ENCODE peak calls at places on chromosomes 1 and 21, in four cellular contexts. One of them, this sample, is unnamed.
A peak's percentile ranks its signal among the peaks of the same experiment; 100 is the strongest.

GRCh38 chr1:206930210-206930798 is 8.6 kb upstream of the FCMR start:
- DNase-seq in neuronal stem cell: no peak
- DNase-seq in IMR-90: no peak
- DNase-seq in mesendoderm: no peak
- DNase-seq in this sample: no peak

GRCh38 chr1:44803312-44804095 is 3.3 kb downstream of the PLK3 start:
- DNase-seq in mesendoderm: no peak
- DNase-seq in IMR-90: no peak
- DNase-seq in neuronal stem cell: no peak
- DNase-seq in this sample: no peak

GRCh38 chr1:179816196-179816960 is 61.2 kb downstream of the TOR1AIP2 start:
- DNase-seq in mesendoderm: no peak
- DNase-seq in IMR-90: peak; percentile 21
- DNase-seq in neuronal stem cell: no peak
- DNase-seq in this sample: no peak

GRCh38 chr1:107870691-107871090 is 94.3 kb downstream of the VAV3 start:
- DNase-seq in IMR-90: no peak
- DNase-seq in neuronal stem cell: no peak
- DNase-seq in mesendoderm: no peak
- DNase-seq in this sample: no peak

GRCh38 chr21:38352536-38353219 is 95.9 kb downstream of the KCNJ15 start:
- DNase-seq in IMR-90: peak; percentile 76
- DNase-seq in neuronal stem cell: peak; percentile 48
- DNase-seq in mesendoderm: peak; percentile 83
- DNase-seq in this sample: peak; percentile 71

GRCh38 chr1:38455829-38456563 is 403.6 kb downstream of the RRAGC start:
- DNase-seq in mesendoderm: no peak
- DNase-seq in IMR-90: no peak
- DNase-seq in neuronal stem cell: no peak
- DNase-seq in this sample: no peak

GRCh38 chr1:26410706-26411623 is at the start of gene LIN28A:
- DNase-seq in neuronal stem cell: no peak
- DNase-seq in IMR-90: no peak
- DNase-seq in mesendoderm: peak; percentile 48
- DNase-seq in this sample: no peak

GRCh38 chr1:1255078-1255477 is 8.6 kb upstream of the C1QTNF12 start:
- DNase-seq in mesendoderm: no peak
- DNase-seq in neuronal stem cell: no peak
- DNase-seq in IMR-90: no peak
- DNase-seq in this sample: no peak

GRCh38 chr1:156077430-156077760 is 4.9 kb downstream of the MEX3A start:
- DNase-seq in IMR-90: no peak
- DNase-seq in neuronal stem cell: no peak
- DNase-seq in mesendoderm: no peak
- DNase-seq in this sample: no peak

GRCh38 chr1:153122831-153123421 is 9.6 kb upstream of the SPRR2F start:
- DNase-seq in IMR-90: no peak
- DNase-seq in mesendoderm: peak; percentile 97
- DNase-seq in neuronal stem cell: peak; percentile 12
- DNase-seq in this sample: no peak

GRCh38 chr1:204649756-204650155 is 35.8 kb downstream of the LRRN2 start:
- DNase-seq in IMR-90: no peak
- DNase-seq in neuronal stem cell: no peak
- DNase-seq in mesendoderm: no peak
- DNase-seq in this sample: no peak

GRCh38 chr1:17839641-17840196 is 84.6 kb downstream of the ACTL8 start:
- DNase-seq in mesendoderm: no peak
- DNase-seq in IMR-90: no peak
- DNase-seq in neuronal stem cell: no peak
- DNase-seq in this sample: no peak

GRCh38 chr1:85580046-85580411 is 532 bp upstream of the CCN1 start:
- DNase-seq in IMR-90: peak; percentile 83
- DNase-seq in neuronal stem cell: no peak
- DNase-seq in mesendoderm: no peak
- DNase-seq in this sample: peak; percentile 76

GRCh38 chr1:244801246-244801645 is 34.2 kb upstream of the COX20 start:
- DNase-seq in IMR-90: peak; percentile 13
- DNase-seq in mesendoderm: peak; percentile 45
- DNase-seq in neuronal stem cell: no peak
- DNase-seq in this sample: peak; percentile 33

GRCh38 chr1:41681331-41682136 is 197.1 kb upstream of the EDN2 start:
- DNase-seq in mesendoderm: no peak
- DNase-seq in neuronal stem cell: no peak
- DNase-seq in IMR-90: peak; percentile 52
- DNase-seq in this sample: peak; percentile 71

GRCh38 chr1:183622884-183623785 is 12.4 kb downstream of the ARPC5 start:
- DNase-seq in neuronal stem cell: peak; percentile 31
- DNase-seq in mesendoderm: peak; percentile 76
- DNase-seq in IMR-90: peak; percentile 78
- DNase-seq in this sample: peak; percentile 64

GRCh38 chr1:54986025-54986424 is 5.6 kb downstream of the TMEM61 start:
- DNase-seq in IMR-90: no peak
- DNase-seq in mesendoderm: no peak
- DNase-seq in neuronal stem cell: no peak
- DNase-seq in this sample: no peak

GRCh38 chr1:94819945-94820746 is at the start of gene SLC44A3:
- DNase-seq in neuronal stem cell: peak; percentile 51
- DNase-seq in IMR-90: peak; percentile 24
- DNase-seq in mesendoderm: peak; percentile 72
- DNase-seq in this sample: peak; percentile 69

GRCh38 chr1:161260346-161260745 is 1.8 kb downstream of the PCP4L1 start:
- DNase-seq in IMR-90: no peak
- DNase-seq in neuronal stem cell: no peak
- DNase-seq in mesendoderm: no peak
- DNase-seq in this sample: no peak

GRCh38 chr1:38745476-38746410 is 113.8 kb downstream of the RRAGC start:
- DNase-seq in IMR-90: no peak
- DNase-seq in neuronal stem cell: no peak
- DNase-seq in mesendoderm: no peak
- DNase-seq in this sample: no peak

GRCh38 chr1:237470712-237471310 is 419.9 kb downstream of the ZP4 start:
- DNase-seq in mesendoderm: peak; percentile 28
- DNase-seq in IMR-90: no peak
- DNase-seq in neuronal stem cell: no peak
- DNase-seq in this sample: no peak

GRCh38 chr1:174191255-174191906 is 32.1 kb downstream of the RABGAP1L start:
- DNase-seq in mesendoderm: no peak
- DNase-seq in neuronal stem cell: no peak
- DNase-seq in IMR-90: peak; percentile 56
- DNase-seq in this sample: no peak

GRCh38 chr21:34311561-34312330 is 52.1 kb upstream of the KCNE2 start:
- DNase-seq in neuronal stem cell: no peak
- DNase-seq in mesendoderm: no peak
- DNase-seq in IMR-90: no peak
- DNase-seq in this sample: no peak

GRCh38 chr1:63454269-63454668 is 68.8 kb downstream of the ITGB3BP start:
- DNase-seq in neuronal stem cell: no peak
- DNase-seq in IMR-90: peak; percentile 43
- DNase-seq in mesendoderm: peak; percentile 33
- DNase-seq in this sample: peak; percentile 12

GRCh38 chr1:145992502-145992936 is 3.9 kb downstream of the TXNIP start:
- DNase-seq in neuronal stem cell: no peak
- DNase-seq in IMR-90: no peak
- DNase-seq in mesendoderm: no peak
- DNase-seq in this sample: no peak

GRCh38 chr1:39115271-39116110 is 89.0 kb upstream of the MACF1 start:
- DNase-seq in mesendoderm: no peak
- DNase-seq in neuronal stem cell: no peak
- DNase-seq in IMR-90: peak; percentile 88
- DNase-seq in this sample: peak; percentile 58

GRCh38 chr21:44918581-44919033 is 2.1 kb downstream of the ITGB2 start:
- DNase-seq in mesendoderm: peak; percentile 85
- DNase-seq in IMR-90: no peak
- DNase-seq in neuronal stem cell: no peak
- DNase-seq in this sample: peak; percentile 17

GRCh38 chr1:29062157-29062942 is 61.4 kb downstream of the TMEM200B start:
- DNase-seq in IMR-90: no peak
- DNase-seq in neuronal stem cell: no peak
- DNase-seq in mesendoderm: no peak
- DNase-seq in this sample: no peak

GRCh38 chr1:3644273-3644672 is 5.6 kb downstream of the WRAP73 start:
- DNase-seq in IMR-90: no peak
- DNase-seq in neuronal stem cell: no peak
- DNase-seq in mesendoderm: no peak
- DNase-seq in this sample: no peak

GRCh38 chr1:11350265-11350664 is 77.3 kb downstream of the UBIAD1 start:
- DNase-seq in neuronal stem cell: no peak
- DNase-seq in IMR-90: no peak
- DNase-seq in mesendoderm: no peak
- DNase-seq in this sample: no peak

GRCh38 chr1:107782192-107782845 is 182.7 kb downstream of the VAV3 start:
- DNase-seq in neuronal stem cell: peak; percentile 57
- DNase-seq in mesendoderm: peak; percentile 60
- DNase-seq in IMR-90: peak; percentile 53
- DNase-seq in this sample: peak; percentile 63

GRCh38 chr1:226994357-226995063 is 54.4 kb downstream of the COQ8A start:
- DNase-seq in IMR-90: no peak
- DNase-seq in neuronal stem cell: peak; percentile 20
- DNase-seq in mesendoderm: no peak
- DNase-seq in this sample: no peak

GRCh38 chr21:27423906-27424595 is 457.2 kb upstream of the ADAMTS5 start:
- DNase-seq in IMR-90: peak; percentile 69
- DNase-seq in mesendoderm: peak; percentile 96
- DNase-seq in neuronal stem cell: no peak
- DNase-seq in this sample: peak; percentile 37

GRCh38 chr1:47797555-47797954 is 199.6 kb downstream of the TRABD2B start:
- DNase-seq in IMR-90: no peak
- DNase-seq in mesendoderm: no peak
- DNase-seq in neuronal stem cell: no peak
- DNase-seq in this sample: no peak

GRCh38 chr1:172394167-172394751 is 26.2 kb upstream of the C1orf105 start:
- DNase-seq in mesendoderm: no peak
- DNase-seq in IMR-90: peak; percentile 22
- DNase-seq in neuronal stem cell: no peak
- DNase-seq in this sample: peak; percentile 58

DNA sequence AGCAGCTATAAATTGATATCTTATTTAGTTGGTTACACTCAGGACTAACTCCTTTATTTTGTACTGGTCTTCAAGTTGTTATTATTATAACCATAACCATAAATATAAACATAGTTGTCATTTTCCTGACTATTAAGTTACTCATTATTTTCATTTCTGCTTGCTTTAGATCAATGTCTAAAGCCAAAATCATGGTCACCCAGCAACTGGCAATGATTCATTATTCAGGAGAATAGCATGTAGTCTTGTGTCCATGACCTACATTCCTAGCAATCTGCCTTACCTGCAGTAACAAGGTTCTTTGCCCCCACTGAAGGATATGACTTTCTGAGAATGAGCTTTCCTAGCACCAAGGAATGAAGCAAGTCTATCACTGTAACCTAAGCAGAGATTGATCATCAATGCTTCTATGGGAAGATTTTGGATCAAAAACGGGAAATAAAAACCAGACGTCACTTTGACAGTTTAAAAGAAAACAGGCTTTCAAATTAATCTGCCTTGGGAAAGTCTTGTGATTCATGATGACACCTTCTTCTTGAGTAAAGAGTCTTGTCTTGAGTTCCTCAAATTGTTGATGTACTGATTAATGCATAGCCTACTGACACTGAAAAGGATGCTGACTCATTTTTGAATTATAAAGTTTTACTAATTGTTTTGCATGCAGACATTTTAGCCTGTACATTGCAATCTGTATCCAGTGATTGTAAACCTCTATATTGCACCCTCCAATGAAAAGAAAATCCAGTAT is 203.3 kb upstream of the IVNS1ABP start:
- DNase-seq in mesendoderm: no peak
- DNase-seq in IMR-90: no peak
- DNase-seq in neuronal stem cell: no peak
- DNase-seq in this sample: peak; percentile 40
- H3K4me3 ChIP-seq in mesendoderm: no peak overlapping the region
- H3K4me3 ChIP-seq in IMR-90: no peak overlapping the region
- H3K4me3 ChIP-seq in neuronal stem cell: no peak overlapping the region
- H3K4me3 ChIP-seq in this sample: no peak overlapping the region

GRCh38 chr21:46055863-46056281 is 42.0 kb upstream of the COL6A2 start:
- DNase-seq in mesendoderm: no peak
- DNase-seq in neuronal stem cell: no peak
- DNase-seq in IMR-90: peak; percentile 50
- DNase-seq in this sample: no peak

GRCh38 chr21:46054447-46054846 is 43.5 kb upstream of the COL6A2 start:
- DNase-seq in mesendoderm: peak; percentile 34
- DNase-seq in neuronal stem cell: no peak
- DNase-seq in IMR-90: peak; percentile 42
- DNase-seq in this sample: no peak

GRCh38 chr21:46052703-46053651 is 44.9 kb upstream of the COL6A2 start:
- DNase-seq in IMR-90: peak; percentile 95
- DNase-seq in neuronal stem cell: no peak
- DNase-seq in mesendoderm: peak; percentile 49
- DNase-seq in this sample: peak; percentile 86

GRCh38 chr21:46051821-46052675 is 45.9 kb upstream of the COL6A2 start:
- DNase-seq in mesendoderm: no peak
- DNase-seq in IMR-90: no peak
- DNase-seq in neuronal stem cell: no peak
- DNase-seq in this sample: no peak

DNA sequence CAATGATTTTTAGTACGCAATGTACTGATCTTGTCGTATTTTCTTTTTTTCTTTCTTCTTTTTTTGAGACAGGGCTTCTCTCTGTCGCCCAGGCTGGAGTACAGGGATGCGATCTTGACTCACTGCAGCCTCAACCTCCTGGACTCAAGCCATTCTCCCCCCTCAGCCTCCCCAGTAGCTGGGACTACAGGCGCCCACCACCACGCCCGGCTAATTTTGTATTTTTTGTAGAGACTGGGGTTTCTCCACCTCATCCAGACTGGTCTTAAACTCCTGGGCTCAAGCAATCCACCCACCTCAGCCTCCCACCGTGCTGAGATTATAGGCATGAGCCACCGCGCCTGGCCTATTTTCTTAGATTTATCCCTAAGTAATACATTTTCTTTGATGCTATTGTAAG is 43.9 kb upstream of the COL6A2 start:
- DNase-seq in neuronal stem cell: no peak
- DNase-seq in IMR-90: no peak
- DNase-seq in mesendoderm: no peak
- DNase-seq in this sample: no peak
- H3K9ac ChIP-seq in neuronal stem cell: no peak overlapping the region
- H3K9ac ChIP-seq in IMR-90: no peak overlapping the region
- H3K9ac ChIP-seq in mesendoderm: no peak overlapping the region
- H3K9ac ChIP-seq in this sample: peak overlapping the region; percentile 48

GRCh38 chr1:22826630-22827580 is 116.3 kb downstream of the EPHB2 start:
- DNase-seq in neuronal stem cell: no peak
- DNase-seq in mesendoderm: peak; percentile 81
- DNase-seq in IMR-90: no peak
- DNase-seq in this sample: peak; percentile 53
- H2BK120ac ChIP-seq in neuronal stem cell: no peak overlapping the region
- H2BK120ac ChIP-seq in mesendoderm: peak overlapping the region; percentile 37
- H2BK120ac ChIP-seq in IMR-90: peak overlapping the region; percentile 37
- H2BK120ac ChIP-seq in this sample: peak overlapping the region; percentile 12

DNA sequence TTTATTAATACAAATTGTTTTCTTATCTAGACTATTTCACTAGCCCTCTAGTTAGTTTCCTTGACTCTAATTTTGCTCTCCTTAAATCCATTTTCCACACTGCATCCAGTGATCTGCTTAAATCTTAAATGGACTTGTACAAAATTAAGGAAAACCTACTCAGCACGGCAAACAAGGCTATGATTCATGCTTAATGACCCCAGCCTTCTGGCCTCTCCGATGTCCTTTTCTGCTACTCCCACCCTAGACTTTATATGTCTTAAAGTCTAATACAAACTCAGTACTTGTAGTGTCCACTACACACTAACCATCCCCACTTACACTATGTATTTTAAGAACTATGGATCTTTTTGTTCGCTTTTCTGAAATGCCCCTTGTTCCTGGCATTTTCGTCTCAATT is 2.2 kb downstream of the TMED5 start:
- DNase-seq in neuronal stem cell: no peak
- DNase-seq in mesendoderm: no peak
- DNase-seq in IMR-90: peak; percentile 44
- DNase-seq in this sample: peak; percentile 55
- H3K4me3 ChIP-seq in neuronal stem cell: no peak overlapping the region
- H3K4me3 ChIP-seq in mesendoderm: no peak overlapping the region
- H3K4me3 ChIP-seq in IMR-90: peak overlapping the region; percentile 53
- H3K4me3 ChIP-seq in this sample: peak overlapping the region; percentile 99

This sample was measured in mesenchymal stem cell.